ENCODE peak calls at places on chromosome 21, in six cellular contexts. T, E, Z, A, S and O are unnamed samples. For H3K36me3, the result is how much of the 10 kb centered on the place peaks cover.

GRCh38 chr21:35086357-35086756 is 37.3 kb upstream of the RUNX1 start:
- DNase-seq in A (no peak), Z (no peak), S (peak), T (no peak), E (no peak), O (peak)

GRCh38 chr21:29949991-29950390 is 10.2 kb upstream of the GRIK1 start:
- DNase-seq in Z (no peak), A (no peak), E (no peak), S (no peak), T (no peak), O (no peak)

GRCh38 chr21:31623664-31624063 is 35.8 kb upstream of the SOD1 start:
- DNase-seq in A (no peak), T (peak), S (no peak), Z (no peak), E (no peak), O (no peak)

GRCh38 chr21:38794978-38795377 is 10.8 kb upstream of the ETS2 start:
- DNase-seq in A (no peak), T (no peak), Z (no peak), S (no peak), E (no peak), O (no peak)

GRCh38 chr21:26732442-26733221 is 112.6 kb downstream of the ADAMTS1 start:
- DNase-seq in T (peak), S (peak), E (peak), A (peak), Z (peak), O (peak)

GRCh38 chr21:32372755-32373154 is 20.1 kb downstream of the URB1 start:
- DNase-seq in T (no peak), S (no peak), A (no peak), Z (no peak), E (no peak), O (peak)

GRCh38 chr21:18951291-18952038 is 547.9 kb upstream of the TMPRSS15 start:
- DNase-seq in S (peak), E (no peak), A (peak), Z (no peak), T (peak), O (no peak)

GRCh38 chr21:25999935-26000582 is 170.5 kb downstream of the APP start:
- DNase-seq in T (peak), Z (no peak), E (no peak), A (no peak), S (no peak), O (no peak)

GRCh38 chr21:45886610-45887026 is 95.0 kb upstream of the COL6A1 start:
- DNase-seq in Z (no peak), E (no peak), S (no peak), A (no peak), T (no peak), O (no peak)

GRCh38 chr21:27047331-27048314 is 80.7 kb upstream of the ADAMTS5 start:
- DNase-seq in Z (no peak), S (peak), A (peak), T (peak), E (no peak), O (peak)

GRCh38 chr21:32477424-32477745 is 64.9 kb downstream of the EVA1C start:
- DNase-seq in T (no peak), E (no peak), Z (no peak), A (no peak), S (no peak), O (no peak)

GRCh38 chr21:28959367-28960099 is 33.1 kb downstream of the LTN1 start:
- DNase-seq in T (no peak), Z (no peak), S (peak), E (no peak), A (no peak), O (peak)

GRCh38 chr21:16322423-16322822 is 592.6 kb downstream of the USP25 start:
- DNase-seq in A (no peak), Z (no peak), T (no peak), S (no peak), E (no peak), O (no peak)
- H3K36me3 ChIP-seq in A (under half), Z (under half), T (under half), S (under half), E (under half), O (under half)

GRCh38 chr21:44066116-44066515 is 41.1 kb upstream of the PWP2 start:
- DNase-seq in A (no peak), S (no peak), E (no peak), Z (no peak), T (no peak), O (no peak)
- H3K36me3 ChIP-seq in A (under half), S (half or more), E (under half), Z (half or more), T (under half), O (half or more)

DNA sequence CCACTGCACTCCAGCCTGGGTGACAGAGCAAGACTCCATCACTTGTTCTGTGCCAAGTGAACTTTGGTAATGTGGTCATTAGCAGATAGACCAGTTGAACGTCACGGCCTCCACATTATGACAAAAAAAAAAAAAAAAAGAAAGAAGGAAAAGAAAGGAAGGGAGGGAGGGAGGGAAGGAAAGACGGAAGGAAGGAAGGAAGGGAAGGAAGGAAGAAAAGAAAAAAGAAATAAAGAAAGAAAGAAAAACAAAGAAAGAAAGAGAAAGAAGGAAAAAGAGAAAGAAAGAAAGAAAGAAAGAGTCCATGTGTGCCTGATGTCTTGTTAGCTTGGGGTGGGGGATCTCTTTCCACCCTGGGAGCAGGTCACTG is 45.3 kb downstream of the SIM2 start:
- DNase-seq in A (no peak), E (no peak), S (no peak), Z (no peak), T (no peak), O (no peak)
- H3K36me3 ChIP-seq in A (under half), E (under half), S (under half), Z (under half), T (under half), O (under half)

GRCh38 chr21:44800971-44801467 is 601 bp downstream of the UBE2G2 start:
- DNase-seq in Z (no peak), A (no peak), E (no peak), S (peak), T (peak), O (peak)

GRCh38 chr21:44804762-44805161 is 3.1 kb upstream of the UBE2G2 start:
- DNase-seq in T (no peak), E (no peak), Z (no peak), A (no peak), S (no peak), O (no peak)

GRCh38 chr21:44801468-44802395 is at the start of gene UBE2G2:
- DNase-seq in A (peak), S (peak), E (peak), T (peak), Z (peak), O (peak)

GRCh38 chr21:44803651-44804050 is 2.0 kb upstream of the UBE2G2 start:
- DNase-seq in E (no peak), A (no peak), T (no peak), Z (no peak), S (no peak), O (no peak)

DNA sequence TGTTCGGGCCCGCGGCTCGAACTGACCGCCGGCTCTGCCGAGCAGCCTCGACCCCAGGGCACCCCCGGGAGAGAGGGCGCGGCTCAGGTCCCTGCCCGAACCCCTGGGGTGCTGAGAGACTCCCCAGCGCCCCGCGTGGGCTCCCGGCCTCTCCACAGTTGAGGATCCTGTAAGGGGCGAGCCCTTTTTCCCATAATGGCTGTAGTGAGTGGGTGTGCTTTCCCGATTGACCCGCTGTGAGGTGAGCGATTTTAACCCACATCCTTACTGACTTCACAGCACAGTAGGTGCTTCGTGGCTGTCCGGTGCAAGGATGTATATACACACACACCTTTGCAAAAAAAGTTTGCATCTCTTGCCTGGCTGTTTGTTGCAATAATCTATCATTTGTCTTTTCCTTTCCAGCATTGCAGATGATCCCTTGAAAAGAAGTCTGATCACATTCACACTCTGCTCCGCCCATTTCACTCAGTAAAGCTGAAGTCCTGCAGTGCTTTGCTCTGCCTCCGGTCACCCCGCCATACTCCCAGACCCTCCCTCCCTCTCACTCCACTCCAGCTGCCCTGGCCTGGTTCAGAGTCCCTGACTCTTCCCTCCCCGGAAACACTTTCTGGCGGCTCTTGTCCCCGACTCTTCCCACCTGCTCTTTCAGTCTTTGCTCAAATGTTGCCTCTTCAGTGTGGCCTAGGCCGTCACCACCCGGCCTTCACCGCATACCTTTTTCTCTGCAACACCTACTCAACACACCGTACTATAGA is 955 bp upstream of the UBE2G2 start:
- DNase-seq in A (no peak), T (peak), Z (no peak), S (peak), E (no peak), O (no peak)
- H3K36me3 ChIP-seq in A (under half), T (under half), Z (half or more), S (half or more), E (under half), O (under half)

GRCh38 chr21:44518684-44519083 is 21.3 kb downstream of the KRTAP10-1 start:
- DNase-seq in T (no peak), S (no peak), Z (no peak), A (no peak), E (no peak), O (no peak)
- H3K36me3 ChIP-seq in T (under half), S (under half), Z (under half), A (under half), E (under half), O (under half)

DNA sequence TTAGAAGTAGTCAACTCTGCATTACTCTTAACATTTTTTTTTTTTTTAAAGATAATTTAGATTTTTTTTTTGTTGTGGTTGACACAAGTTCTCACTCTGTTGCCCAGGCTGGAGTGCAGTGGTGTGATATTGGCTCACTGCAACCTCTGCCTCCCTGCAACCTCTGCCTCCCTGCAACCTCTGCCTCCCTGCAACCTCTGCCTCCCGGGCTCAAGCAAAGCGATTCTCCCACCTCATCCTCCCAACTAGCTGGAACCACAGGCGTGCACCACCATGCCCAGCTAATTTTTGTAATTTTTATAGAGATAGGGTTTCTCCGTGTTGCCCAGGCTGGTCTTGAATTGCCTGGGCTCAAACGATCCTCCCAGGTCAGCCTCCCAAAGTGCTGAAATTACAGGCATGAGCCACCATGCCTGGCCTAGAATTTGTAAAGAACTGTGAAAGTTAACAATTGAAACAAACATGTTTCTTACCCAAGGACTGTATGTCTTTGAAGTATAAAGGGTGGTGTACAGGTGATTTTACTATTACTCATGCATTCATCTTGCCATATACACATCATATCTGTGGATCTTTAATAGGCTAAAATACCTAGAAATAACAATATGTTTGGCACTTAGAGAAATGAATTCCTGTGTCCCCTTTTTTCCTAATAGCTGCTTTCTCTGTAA is 114.7 kb downstream of the ATP5PO start:
- DNase-seq in T (no peak), S (no peak), E (no peak), A (no peak), Z (no peak), O (no peak)
- H3K36me3 ChIP-seq in T (under half), S (under half), E (under half), A (under half), Z (under half), O (under half)

GRCh38 chr21:36297555-36297937 is 22.5 kb upstream of the MORC3 start:
- DNase-seq in T (no peak), E (no peak), A (no peak), S (no peak), Z (no peak), O (no peak)
- H3K36me3 ChIP-seq in T (under half), E (under half), A (under half), S (under half), Z (under half), O (under half)

GRCh38 chr21:24308183-24308582 is 1299.1 kb downstream of the MRPL39 start:
- DNase-seq in E (no peak), S (no peak), A (no peak), T (no peak), Z (no peak), O (no peak)
- H3K36me3 ChIP-seq in E (under half), S (under half), A (under half), T (under half), Z (under half), O (under half)

GRCh38 chr21:42001781-42002180 is 8.4 kb downstream of the ZBTB21 start:
- DNase-seq in S (no peak), Z (no peak), E (no peak), A (no peak), T (no peak), O (no peak)
- H3K36me3 ChIP-seq in S (under half), Z (under half), E (under half), A (under half), T (under half), O (under half)